ENCODE peak calls at places on chromosome 20, in five cellular contexts. N is HepG2, L is D341Med, G is hippocampal formation, R is fibroblast of mammary gland. X is an unnamed sample.

GRCh38 chr20:34066476-34067090 is 45.5 kb downstream of the EIF2S2 start:
- DNase-seq in L (no peak), R (peak), G (no peak), N (no peak), X (no peak)

GRCh38 chr20:47922280-47922675 is 137.0 kb upstream of the SULF2 start:
- DNase-seq in R (peak), G (no peak), N (peak), L (no peak), X (no peak)

GRCh38 chr20:1427457-1428054 is 34.7 kb upstream of the FKBP1A start:
- DNase-seq in L (no peak), G (no peak), N (peak), R (no peak), X (no peak)

GRCh38 chr20:3740600-3741301 is 8.3 kb downstream of the HSPA12B start:
- DNase-seq in R (no peak), N (no peak), L (no peak), G (no peak), X (no peak)

GRCh38 chr20:33299111-33299603 is 16.1 kb downstream of the BPIFB1 start:
- DNase-seq in N (peak), L (peak), G (no peak), R (peak), X (peak)

GRCh38 chr20:36441416-36441815 is 99.9 kb upstream of the MYL9 start:
- DNase-seq in N (no peak), L (no peak), G (no peak), R (no peak), X (no peak)

GRCh38 chr20:63911171-63911570 is 16.2 kb downstream of the DNAJC5 start:
- DNase-seq in R (peak), L (no peak), G (no peak), N (no peak), X (peak)

GRCh38 chr20:11373391-11373790 is 544.3 kb upstream of the BTBD3 start:
- DNase-seq in N (no peak), L (no peak), G (no peak), R (no peak), X (no peak)

GRCh38 chr20:59013959-59014608 is 5.1 kb upstream of the TUBB1 start:
- DNase-seq in R (peak), G (no peak), N (no peak), L (no peak), X (no peak)

GRCh38 chr20:5222919-5223634 is 93.7 kb downstream of the PROKR2 start:
- DNase-seq in N (peak), L (peak), G (peak), R (peak), X (peak)

GRCh38 chr20:63183422-63184146 is 32.3 kb downstream of the YTHDF1 start:
- DNase-seq in N (peak), G (no peak), L (peak), R (no peak), X (peak)

GRCh38 chr20:50575869-50576720 is 65.9 kb downstream of the PTPN1 start:
- DNase-seq in G (peak), L (peak), N (peak), R (peak), X (peak)

GRCh38 chr20:63186528-63187316 is 29.2 kb downstream of the YTHDF1 start:
- DNase-seq in L (no peak), R (no peak), N (peak), G (no peak), X (peak)

GRCh38 chr20:37316116-37316774 is 26.8 kb downstream of the MANBAL start:
- DNase-seq in N (no peak), R (no peak), G (no peak), L (no peak), X (peak)

GRCh38 chr20:64163776-64164122 is 503 bp upstream of the MYT1 start:
- DNase-seq in G (no peak), N (no peak), L (no peak), R (no peak), X (no peak)

GRCh38 chr20:35215066-35215956 is 11.2 kb upstream of the MMP24 start:
- DNase-seq in N (peak), L (no peak), G (no peak), R (peak), X (no peak)

GRCh38 chr20:11394145-11394833 is 523.4 kb upstream of the BTBD3 start:
- DNase-seq in N (no peak), R (peak), L (no peak), G (no peak), X (no peak)

GRCh38 chr20:24582373-24583168 is 113.1 kb downstream of the SYNDIG1 start:
- DNase-seq in N (no peak), L (no peak), R (no peak), G (no peak), X (no peak)

GRCh38 chr20:49956689-49957443 is 20.7 kb downstream of the RNF114 start:
- DNase-seq in N (peak), R (no peak), L (no peak), G (peak), X (no peak)

GRCh38 chr20:51365670-51366069 is 176.8 kb downstream of the NFATC2 start:
- DNase-seq in L (no peak), G (no peak), N (no peak), R (peak), X (no peak)

GRCh38 chr20:39661833-39662232 is 699.7 kb downstream of the DHX35 start:
- DNase-seq in R (peak), G (no peak), N (no peak), L (no peak), X (peak)

GRCh38 chr20:63482021-63482587 is 9.6 kb upstream of the KCNQ2 start:
- DNase-seq in L (no peak), N (no peak), R (no peak), G (no peak), X (no peak)

GRCh38 chr20:51542033-51542893 is at the start of gene NFATC2:
- DNase-seq in N (peak), R (no peak), L (peak), G (no peak), X (peak)

GRCh38 chr20:31630187-31630790 is 7.4 kb upstream of the COX4I2 start:
- DNase-seq in R (peak), N (no peak), G (no peak), L (no peak), X (no peak)

GRCh38 chr20:59939052-59939878 is 840 bp downstream of the PPP1R3D start:
- DNase-seq in L (no peak), G (no peak), N (no peak), R (peak), X (no peak)

GRCh38 chr20:16801919-16802651 is 53.9 kb downstream of the OTOR start:
- DNase-seq in L (peak), G (peak), R (peak), N (peak), X (peak)

GRCh38 chr20:8007490-8007889 is 12.1 kb downstream of the TMX4 start:
- DNase-seq in L (no peak), G (no peak), N (no peak), R (no peak), X (peak)

GRCh38 chr20:10922521-10922920 is 248.7 kb upstream of the JAG1 start:
- DNase-seq in G (no peak), N (no peak), L (no peak), R (no peak), X (no peak)

GRCh38 chr20:8568068-8568467 is 436.0 kb downstream of the PLCB1 start:
- DNase-seq in R (peak), N (peak), L (no peak), G (no peak), X (no peak)

GRCh38 chr20:63161176-63161651 is 54.7 kb downstream of the YTHDF1 start:
- DNase-seq in G (no peak), L (no peak), N (no peak), R (no peak), X (no peak)

GRCh38 chr20:53660947-53661381 is 67.3 kb upstream of the ZNF217 start:
- DNase-seq in L (no peak), N (no peak), G (no peak), R (peak), X (no peak)

GRCh38 chr20:61865353-61865752 is 200.3 kb downstream of the TAF4 start:
- DNase-seq in R (no peak), L (no peak), G (no peak), N (no peak), X (no peak)

GRCh38 chr20:43953919-43954617 is 39.4 kb downstream of the TOX2 start:
- DNase-seq in N (no peak), L (no peak), R (peak), G (no peak), X (no peak)

GRCh38 chr20:52318601-52319000 is 127.0 kb upstream of the ZFP64 start:
- DNase-seq in L (no peak), G (no peak), N (no peak), R (no peak), X (no peak)

X was measured in small intestine.